ENCODE peak calls at places on chromosomes 12 and 14, in six cellular contexts. H, R, I, T, L and N are unnamed samples.

GRCh38 chr14:50001146-50001998 is 108.5 kb downstream of the ARF6 start:
- DNase-seq in H (peak), T (peak), L (peak), R (peak), I (no peak), N (no peak)

GRCh38 chr12:128857173-128857770 is 4.0 kb downstream of the GLT1D1 start:
- DNase-seq in T (no peak), R (no peak), H (no peak), L (no peak), I (peak), N (no peak)

GRCh38 chr14:94636744-94637412 is 24.7 kb downstream of the SERPINA3 start:
- DNase-seq in I (no peak), R (peak), L (no peak), T (peak), H (no peak), N (no peak)

GRCh38 chr12:72434989-72435388 is 162.8 kb downstream of the TRHDE start:
- DNase-seq in T (no peak), L (no peak), R (no peak), H (no peak), I (no peak), N (no peak)

GRCh38 chr14:24784981-24785380 is 151.0 kb upstream of the GZMB start:
- DNase-seq in I (no peak), L (no peak), T (no peak), R (no peak), H (no peak), N (no peak)

GRCh38 chr12:21559855-21560569 is 33.9 kb downstream of the SPX start:
- DNase-seq in H (no peak), T (no peak), I (no peak), R (no peak), L (no peak), N (no peak)

GRCh38 chr12:123991402-123991951 is 18.5 kb downstream of the ZNF664 start:
- DNase-seq in T (no peak), L (no peak), I (no peak), R (no peak), H (no peak), N (no peak)

GRCh38 chr12:92930421-92930820 is 1.3 kb upstream of the EEA1 start:
- DNase-seq in H (no peak), T (no peak), R (no peak), L (no peak), I (no peak), N (no peak)

GRCh38 chr12:101619868-101620761 is 25.3 kb downstream of the MYBPC1 start:
- DNase-seq in T (no peak), L (no peak), I (no peak), R (no peak), H (no peak), N (no peak)

GRCh38 chr14:99230271-99231141 is 41.5 kb downstream of the BCL11B start:
- DNase-seq in L (no peak), I (no peak), T (no peak), R (no peak), H (peak), N (no peak)

GRCh38 chr14:105167303-105168092 is 1.1 kb downstream of the JAG2 start:
- DNase-seq in R (no peak), L (no peak), I (no peak), T (no peak), H (peak), N (no peak)

GRCh38 chr12:2288875-2289274 is 236.1 kb downstream of the CACNA1C start:
- DNase-seq in H (no peak), T (no peak), R (no peak), L (no peak), I (no peak), N (no peak)

GRCh38 chr14:20278414-20278813 is 27.3 kb downstream of the TTC5 start:
- DNase-seq in R (no peak), T (no peak), L (no peak), I (no peak), H (peak), N (no peak)

GRCh38 chr12:49137476-49137875 is 6.3 kb upstream of the TUBA1B start:
- DNase-seq in T (no peak), I (no peak), R (no peak), L (no peak), H (no peak), N (no peak)

GRCh38 chr14:74596747-74597456 is 15.1 kb downstream of the LTBP2 start:
- DNase-seq in I (no peak), H (no peak), L (no peak), R (no peak), T (no peak), N (no peak)

GRCh38 chr12:27344246-27344645 is 11.6 kb downstream of the BMAL2 start:
- DNase-seq in R (no peak), T (no peak), I (no peak), H (no peak), L (no peak), N (no peak)

GRCh38 chr12:132610051-132610759 is at the start of gene LRCOL1:
- DNase-seq in H (no peak), T (no peak), R (no peak), I (no peak), L (no peak), N (no peak)

GRCh38 chr12:104276192-104277131 is 27.1 kb upstream of the EID3 start:
- DNase-seq in R (no peak), T (no peak), L (no peak), H (no peak), I (no peak), N (no peak)

GRCh38 chr12:78085562-78086182 is 255.0 kb downstream of the NAV3 start:
- DNase-seq in I (no peak), R (no peak), L (no peak), T (no peak), H (no peak), N (no peak)

GRCh38 chr12:109773384-109774011 is 59.7 kb downstream of the TRPV4 start:
- DNase-seq in I (no peak), T (no peak), H (no peak), R (no peak), L (no peak), N (no peak)

GRCh38 chr14:100534528-100535286 is 52.5 kb downstream of the BEGAIN start:
- DNase-seq in R (no peak), H (no peak), T (no peak), L (no peak), I (no peak), N (no peak)

GRCh38 chr12:76519538-76519937 is 40.0 kb downstream of the OSBPL8 start:
- DNase-seq in H (no peak), R (no peak), I (no peak), T (no peak), L (no peak), N (no peak)

GRCh38 chr12:123076604-123077297 is 74.1 kb downstream of the PITPNM2 start:
- DNase-seq in H (no peak), I (no peak), T (no peak), R (no peak), L (no peak), N (no peak)

GRCh38 chr14:49950275-49951250 is 57.7 kb downstream of the ARF6 start:
- DNase-seq in R (peak), L (no peak), I (no peak), H (no peak), T (no peak), N (no peak)

GRCh38 chr14:102209224-102209966 is 69.7 kb downstream of the WDR20 start:
- DNase-seq in I (no peak), H (no peak), L (peak), R (no peak), T (peak), N (no peak)

GRCh38 chr12:54217309-54217661 is 28.5 kb upstream of the SMUG1 start:
- DNase-seq in R (no peak), I (no peak), L (no peak), H (no peak), T (no peak), N (no peak)

GRCh38 chr12:108234155-108234554 is 105.0 kb downstream of the CMKLR1 start:
- DNase-seq in L (no peak), H (no peak), T (no peak), R (no peak), I (no peak), N (no peak)

GRCh38 chr14:64823305-64823985 is 56.3 kb downstream of the SPTB start:
- DNase-seq in I (no peak), H (peak), L (peak), T (peak), R (peak), N (peak)
- H3K4me3 ChIP-seq in I (no peak), H (no peak), L (no peak), T (no peak), R (peak), N (no peak)

DNA sequence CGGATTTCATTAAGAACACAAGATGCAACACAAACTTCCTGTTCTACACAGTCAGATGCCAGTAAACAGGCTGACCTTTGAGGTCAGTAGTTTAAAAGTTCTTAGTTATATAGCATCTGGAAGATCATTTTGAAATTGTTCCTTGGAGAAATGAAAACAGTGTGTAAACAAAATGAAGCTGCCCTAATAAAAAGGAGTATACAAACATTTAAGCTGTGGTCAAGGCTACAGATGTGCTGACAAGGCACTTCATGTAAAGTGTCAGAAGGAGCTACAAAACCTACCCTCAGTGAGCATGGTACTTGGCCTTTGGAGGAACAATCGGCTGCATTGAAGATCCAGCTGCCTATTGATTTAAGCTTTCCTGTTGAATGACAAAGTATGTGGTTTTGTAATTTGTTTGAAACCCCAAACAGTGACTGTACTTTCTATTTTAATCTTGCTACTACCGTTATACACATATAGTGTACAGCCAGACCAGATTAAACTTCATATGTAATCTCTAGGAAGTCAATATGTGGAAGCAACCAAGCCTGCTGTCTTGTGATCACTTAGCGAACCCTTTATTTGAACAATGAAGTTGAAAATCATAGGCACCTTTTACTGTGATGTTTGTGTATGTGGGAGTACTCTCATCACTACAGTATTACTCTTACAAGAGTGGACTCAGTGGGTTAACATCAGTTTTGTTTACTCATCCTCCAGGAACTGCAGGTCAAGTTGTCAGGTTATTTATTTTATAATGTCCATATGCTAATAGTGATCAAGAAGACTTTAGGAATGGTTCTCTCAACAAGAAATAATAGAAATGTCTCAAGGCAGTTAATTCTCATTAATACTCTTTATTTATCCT is 13.5 kb downstream of the PTGER2 start:
- DNase-seq in I (no peak), R (no peak), T (no peak), L (no peak), H (no peak), N (no peak)
- H3K9ac ChIP-seq in I (no peak), R (no peak), T (no peak), L (no peak), H (no peak), N (no peak)

GRCh38 chr14:51501746-51502145 is 150.0 kb upstream of the FRMD6 start:
- DNase-seq in T (no peak), H (no peak), I (no peak), R (no peak), L (no peak), N (no peak)
- TF ChIP-seq ZNF274 in T (no peak), H (no peak), I (no peak), R (no peak), L (no peak), N (no peak)

GRCh38 chr12:65603428-65604351 is 220.6 kb upstream of the HMGA2 start:
- DNase-seq in H (peak), R (peak), T (no peak), I (no peak), L (no peak), N (no peak)
- H3K4me3 ChIP-seq in H (peak), R (peak), T (no peak), I (no peak), L (no peak), N (no peak)